ENCODE peak calls at places on chromosome 20, in nine cellular contexts. U, D, V, Y, J, R, O, S and Q are unnamed samples.

GRCh38 chr20:16821211-16822089 is 73.3 kb downstream of the OTOR start:
- DNase-seq in U (no peak), D (peak; percentile 30), V (peak; percentile 61), Y (peak; percentile 69), J (peak; percentile 57), R (peak; percentile 72), O (peak; percentile 65), S (no peak), Q (no peak)

GRCh38 chr20:63968928-63969760 is 586 bp downstream of the ZNF512B start:
- DNase-seq in U (peak; percentile 30), D (peak; percentile 71), V (no peak), Y (no peak), J (peak; percentile 32), R (no peak), O (no peak), S (peak; percentile 45), Q (no peak)

GRCh38 chr20:21498646-21499045 is 15.2 kb downstream of the NKX2-2 start:
- DNase-seq in U (no peak), D (no peak), V (no peak), Y (no peak), J (no peak), R (no peak), O (no peak), S (no peak), Q (no peak)

GRCh38 chr20:58310291-58310782 is 822 bp downstream of the RAB22A start:
- DNase-seq in U (no peak), D (no peak), V (no peak), Y (peak; percentile 83), J (no peak), R (no peak), O (no peak), S (no peak), Q (no peak)

GRCh38 chr20:19095762-19096161 is 116.7 kb upstream of the SLC24A3 start:
- DNase-seq in U (no peak), D (no peak), V (no peak), Y (peak; percentile 37), J (peak; percentile 70), R (peak; percentile 77), O (peak; percentile 32), S (no peak), Q (no peak)

GRCh38 chr20:63501818-63502670 is 3.2 kb upstream of the EEF1A2 start:
- DNase-seq in U (peak; percentile 62), D (peak; percentile 80), V (no peak), Y (no peak), J (peak; percentile 69), R (peak; percentile 48), O (no peak), S (peak; percentile 85), Q (no peak)

GRCh38 chr20:63185215-63185796 is 30.6 kb downstream of the YTHDF1 start:
- DNase-seq in U (no peak), D (peak; percentile 14), V (no peak), Y (no peak), J (no peak), R (no peak), O (no peak), S (no peak), Q (no peak)

GRCh38 chr20:41655966-41656685 is 37.9 kb upstream of the CHD6 start:
- DNase-seq in U (no peak), D (no peak), V (no peak), Y (no peak), J (no peak), R (no peak), O (no peak), S (no peak), Q (no peak)

GRCh38 chr20:33828912-33829560 is 17.9 kb downstream of the CHMP4B start:
- DNase-seq in U (peak; percentile 47), D (no peak), V (no peak), Y (no peak), J (no peak), R (no peak), O (no peak), S (no peak), Q (no peak)
- H3K4me1 ChIP-seq in U (peaks cover 98% of the 10 kb centered on the region), D (peaks cover 52% of the 10 kb centered on the region), V (peaks cover 63% of the 10 kb centered on the region), Y (no peaks in the 10 kb centered on the region), J (peaks cover 10% of the 10 kb centered on the region), R (peaks cover 16% of the 10 kb centered on the region), O (peaks cover 28% of the 10 kb centered on the region), S (peaks cover 100% of the 10 kb centered on the region), Q (peaks cover 87% of the 10 kb centered on the region)

GRCh38 chr20:7080472-7080871 is 313.0 kb downstream of the BMP2 start:
- DNase-seq in U (no peak), D (no peak), V (no peak), Y (no peak), J (no peak), R (no peak), O (no peak), S (no peak), Q (no peak)
- H3K27ac ChIP-seq in U (no peak overlapping the region), D (no peak overlapping the region), V (no peak overlapping the region), Y (no peak overlapping the region), J (no peak overlapping the region), R (no peak overlapping the region), O (no peak overlapping the region), S (no peak overlapping the region), Q (no peak overlapping the region)

GRCh38 chr20:49052334-49052733 is 6.2 kb downstream of the CSE1L start:
- DNase-seq in U (no peak), D (no peak), V (no peak), Y (no peak), J (no peak), R (peak; percentile 56), O (peak; percentile 10), S (no peak), Q (no peak)
- H3K4me1 ChIP-seq in U (peaks cover 35% of the 10 kb centered on the region), D (no peaks in the 10 kb centered on the region), V (no peaks in the 10 kb centered on the region), Y (peaks cover 19% of the 10 kb centered on the region), J (peaks cover 5% of the 10 kb centered on the region), R (peaks cover 12% of the 10 kb centered on the region), O (peaks cover 28% of the 10 kb centered on the region), S (peaks cover 25% of the 10 kb centered on the region), Q (peaks cover 9% of the 10 kb centered on the region)

GRCh38 chr20:23083553-23084220 is 2.4 kb downstream of the CD93 start:
- DNase-seq in U (no peak), D (no peak), V (no peak), Y (no peak), J (no peak), R (no peak), O (no peak), S (no peak), Q (no peak)

GRCh38 chr20:23084282-23084844 is 1.8 kb downstream of the CD93 start:
- DNase-seq in U (no peak), D (no peak), V (no peak), Y (no peak), J (no peak), R (no peak), O (no peak), S (no peak), Q (no peak)

GRCh38 chr20:23081263-23081811 is 4.8 kb downstream of the CD93 start:
- DNase-seq in U (no peak), D (no peak), V (no peak), Y (no peak), J (no peak), R (no peak), O (no peak), S (no peak), Q (no peak)

GRCh38 chr20:23084845-23085355 is 1.2 kb downstream of the CD93 start:
- DNase-seq in U (no peak), D (no peak), V (no peak), Y (no peak), J (no peak), R (no peak), O (no peak), S (no peak), Q (no peak)

GRCh38 chr20:23082846-23083552 is 3.1 kb downstream of the CD93 start:
- DNase-seq in U (peak; percentile 52), D (peak; percentile 83), V (no peak), Y (no peak), J (peak; percentile 48), R (peak; percentile 54), O (no peak), S (peak; percentile 68), Q (no peak)
- H3K27ac ChIP-seq in U (peak overlapping the region; percentile 16), D (peak overlapping the region; percentile 60), V (no peak overlapping the region), Y (no peak overlapping the region), J (no peak overlapping the region), R (no peak overlapping the region), O (no peak overlapping the region), S (peak overlapping the region; percentile 94), Q (peak overlapping the region; percentile 97)

GRCh38 chr20:25089096-25089495 is 7.2 kb upstream of the VSX1 start:
- DNase-seq in U (no peak), D (no peak), V (no peak), Y (no peak), J (no peak), R (no peak), O (no peak), S (no peak), Q (no peak)
- H3K4me1 ChIP-seq in U (peaks cover 10% of the 10 kb centered on the region), D (no peaks in the 10 kb centered on the region), V (no peaks in the 10 kb centered on the region), Y (no peaks in the 10 kb centered on the region), J (no peaks in the 10 kb centered on the region), R (no peaks in the 10 kb centered on the region), O (peaks cover 12% of the 10 kb centered on the region), S (peaks cover 9% of the 10 kb centered on the region), Q (no peaks in the 10 kb centered on the region)